ENCODE peak calls at places on chromosome 19, in four cellular contexts. D is mesendoderm, M is IMR-90, W is H1. Z is an unnamed sample.

GRCh38 chr19:39074205-39074692 is 9.9 kb upstream of the ACP7 start:
- DNase-seq in D (no peak), M (no peak), W (no peak), Z (no peak)

GRCh38 chr19:46392252-46392801 is 21.0 kb downstream of the CCDC8 start:
- DNase-seq in M (peak), W (no peak), D (no peak), Z (no peak)

GRCh38 chr19:13053761-13054604 is 48.7 kb downstream of the LYL1 start:
- DNase-seq in W (no peak), D (peak), M (peak), Z (no peak)

GRCh38 chr19:1813837-1814217 is 1.8 kb upstream of the ATP8B3 start:
- DNase-seq in D (no peak), W (no peak), M (no peak), Z (no peak)

GRCh38 chr19:48102870-48103751 is 7.5 kb downstream of the PLA2G4C start:
- DNase-seq in W (peak), D (peak), M (peak), Z (peak)

GRCh38 chr19:6616011-6616410 is 25.1 kb upstream of the CD70 start:
- DNase-seq in M (no peak), W (no peak), D (no peak), Z (no peak)

GRCh38 chr19:13461536-13461935 is 44.7 kb downstream of the CACNA1A start:
- DNase-seq in W (peak), D (no peak), M (no peak), Z (no peak)

GRCh38 chr19:18437481-18438330 is at the start of gene ISYNA1:
- DNase-seq in W (peak), D (peak), M (peak), Z (peak)

GRCh38 chr19:3556978-3557460 is 367 bp downstream of the MFSD12 start:
- DNase-seq in D (peak), M (peak), W (no peak), Z (peak)

GRCh38 chr19:45215391-45216191 is 29.6 kb downstream of the EXOC3L2 start:
- DNase-seq in M (no peak), W (peak), D (peak), Z (peak)

DNA sequence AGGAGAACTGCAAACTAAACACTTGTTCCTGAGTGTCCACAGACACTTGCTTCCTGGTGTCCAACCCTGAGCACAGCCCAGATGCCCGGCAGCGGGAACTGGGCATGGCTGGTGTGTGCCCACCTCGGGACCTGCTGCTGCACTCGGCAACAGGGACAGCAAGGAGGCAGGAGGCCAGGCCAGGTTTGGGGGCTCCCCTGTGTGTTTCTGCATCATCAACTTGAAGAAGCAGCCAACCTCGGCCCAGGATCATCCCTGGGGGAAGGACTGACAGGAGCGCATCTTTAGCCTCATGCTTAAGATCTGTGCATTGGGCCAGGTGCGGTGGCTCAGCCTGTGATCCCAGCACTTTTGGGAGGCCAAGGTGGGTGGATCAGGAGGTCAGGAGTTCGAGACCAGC is 35.1 kb upstream of the LDLR start:
- DNase-seq in M (no peak), D (no peak), W (no peak), Z (no peak)
- H4K5ac ChIP-seq in M (no peak), D (no peak), W (no peak), Z (no peak)

GRCh38 chr19:28874742-28875141 is 338.2 kb downstream of the UQCRFS1 start:
- DNase-seq in D (no peak), W (no peak), M (no peak), Z (no peak)

GRCh38 chr19:28873301-28873700 is 339.6 kb downstream of the UQCRFS1 start:
- DNase-seq in W (no peak), D (no peak), M (no peak), Z (no peak)

GRCh38 chr19:28880735-28881401 is 332.1 kb downstream of the UQCRFS1 start:
- DNase-seq in W (no peak), M (no peak), D (no peak), Z (peak)

GRCh38 chr19:28878862-28879566 is 333.9 kb downstream of the UQCRFS1 start:
- DNase-seq in W (peak), D (peak), M (peak), Z (peak)

GRCh38 chr19:28876604-28877123 is 336.3 kb downstream of the UQCRFS1 start:
- DNase-seq in W (no peak), D (no peak), M (no peak), Z (no peak)
- H4K5ac ChIP-seq in W (no peak), D (no peak), M (no peak), Z (no peak)

GRCh38 chr19:49857061-49857833 is 6.3 kb downstream of the PTOV1 start:
- DNase-seq in M (no peak), D (no peak), W (no peak), Z (peak)
- H4K5ac ChIP-seq in M (no peak), D (no peak), W (no peak), Z (no peak)

GRCh38 chr19:41577833-41578232 is 1.9 kb downstream of the CEACAM21 start:
- DNase-seq in W (no peak), M (no peak), D (no peak), Z (no peak)
- H4K5ac ChIP-seq in W (no peak), M (no peak), D (no peak), Z (no peak)

GRCh38 chr19:23527797-23528196 is 132.5 kb upstream of the ZNF91 start:
- DNase-seq in M (no peak), D (no peak), W (no peak), Z (no peak)

GRCh38 chr19:23528376-23528775 is 133.1 kb upstream of the ZNF91 start:
- DNase-seq in D (no peak), M (no peak), W (no peak), Z (no peak)

GRCh38 chr19:23531976-23532375 is 136.7 kb upstream of the ZNF91 start:
- DNase-seq in M (no peak), W (no peak), D (no peak), Z (no peak)

GRCh38 chr19:23526302-23526701 is 131.0 kb upstream of the ZNF91 start:
- DNase-seq in M (no peak), D (no peak), W (no peak), Z (no peak)

GRCh38 chr19:23531231-23531790 is 136.0 kb upstream of the ZNF91 start:
- DNase-seq in M (no peak), W (no peak), D (no peak), Z (no peak)
- H4K5ac ChIP-seq in M (no peak), W (no peak), D (no peak), Z (no peak)

Z was measured in H9.